ENCODE peak calls at places on chromosomes 12 and 14, in five cellular contexts. One of them, this sample, is unnamed.
A peak's percentile ranks its signal among the peaks of the same experiment; 100 is the strongest.

GRCh38 chr14:21133896-21134295 is 22.0 kb downstream of the OR5AU1 start:
- DNase-seq in globus pallidus: no peak
- DNase-seq in astrocyte of the spinal cord: no peak
- DNase-seq in uterus: no peak
- DNase-seq in naive thymus-derived CD8-positive, alpha-beta T cell: no peak
- DNase-seq in this sample: no peak

GRCh38 chr12:120546050-120546386 is 11.9 kb downstream of the RNF10 start:
- DNase-seq in globus pallidus: no peak
- DNase-seq in astrocyte of the spinal cord: no peak
- DNase-seq in uterus: no peak
- DNase-seq in naive thymus-derived CD8-positive, alpha-beta T cell: no peak
- DNase-seq in this sample: no peak

GRCh38 chr12:51687142-51687935 is 96.3 kb downstream of the SCN8A start:
- DNase-seq in globus pallidus: no peak
- DNase-seq in astrocyte of the spinal cord: peak; percentile 33
- DNase-seq in uterus: no peak
- DNase-seq in naive thymus-derived CD8-positive, alpha-beta T cell: no peak
- DNase-seq in this sample: peak; percentile 48

GRCh38 chr14:69606816-69607215 is 4.6 kb upstream of the SUSD6 start:
- DNase-seq in globus pallidus: no peak
- DNase-seq in astrocyte of the spinal cord: no peak
- DNase-seq in uterus: no peak
- DNase-seq in naive thymus-derived CD8-positive, alpha-beta T cell: no peak
- DNase-seq in this sample: no peak

GRCh38 chr14:76391981-76392690 is 16.2 kb downstream of the ESRRB start:
- DNase-seq in globus pallidus: no peak
- DNase-seq in astrocyte of the spinal cord: no peak
- DNase-seq in uterus: no peak
- DNase-seq in naive thymus-derived CD8-positive, alpha-beta T cell: no peak
- DNase-seq in this sample: no peak

GRCh38 chr14:57732886-57733285 is 133.0 kb downstream of the SLC35F4 start:
- DNase-seq in globus pallidus: no peak
- DNase-seq in astrocyte of the spinal cord: peak; percentile 56
- DNase-seq in uterus: no peak
- DNase-seq in naive thymus-derived CD8-positive, alpha-beta T cell: no peak
- DNase-seq in this sample: peak; percentile 31

GRCh38 chr14:102930753-102931579 is 8.5 kb downstream of the AMN start:
- DNase-seq in globus pallidus: no peak
- DNase-seq in astrocyte of the spinal cord: peak; percentile 48
- DNase-seq in uterus: no peak
- DNase-seq in naive thymus-derived CD8-positive, alpha-beta T cell: no peak
- DNase-seq in this sample: peak; percentile 58

GRCh38 chr12:19432309-19433170 is 6.8 kb upstream of the AEBP2 start:
- DNase-seq in globus pallidus: no peak
- DNase-seq in astrocyte of the spinal cord: no peak
- DNase-seq in uterus: no peak
- DNase-seq in naive thymus-derived CD8-positive, alpha-beta T cell: no peak
- DNase-seq in this sample: no peak

GRCh38 chr14:52279405-52279804 is 11.9 kb downstream of the PTGDR start:
- DNase-seq in globus pallidus: no peak
- DNase-seq in astrocyte of the spinal cord: peak; percentile 20
- DNase-seq in uterus: no peak
- DNase-seq in naive thymus-derived CD8-positive, alpha-beta T cell: no peak
- DNase-seq in this sample: peak; percentile 63

GRCh38 chr12:119729871-119730270 is 61.9 kb downstream of the PRKAB1 start:
- DNase-seq in globus pallidus: no peak
- DNase-seq in astrocyte of the spinal cord: no peak
- DNase-seq in uterus: no peak
- DNase-seq in naive thymus-derived CD8-positive, alpha-beta T cell: no peak
- DNase-seq in this sample: no peak

GRCh38 chr12:45183263-45183662 is 32.6 kb upstream of the ANO6 start:
- DNase-seq in globus pallidus: no peak
- DNase-seq in astrocyte of the spinal cord: peak; percentile 49
- DNase-seq in uterus: no peak
- DNase-seq in naive thymus-derived CD8-positive, alpha-beta T cell: no peak
- DNase-seq in this sample: peak; percentile 50

GRCh38 chr12:59370933-59371332 is 224.9 kb upstream of the SLC16A7 start:
- DNase-seq in globus pallidus: no peak
- DNase-seq in astrocyte of the spinal cord: no peak
- DNase-seq in uterus: no peak
- DNase-seq in naive thymus-derived CD8-positive, alpha-beta T cell: no peak
- DNase-seq in this sample: no peak

GRCh38 chr12:93536111-93536765 is 36.2 kb upstream of the SOCS2 start:
- DNase-seq in globus pallidus: no peak
- DNase-seq in astrocyte of the spinal cord: no peak
- DNase-seq in uterus: no peak
- DNase-seq in naive thymus-derived CD8-positive, alpha-beta T cell: no peak
- DNase-seq in this sample: no peak

GRCh38 chr14:39452680-39453079 is 20.4 kb upstream of the FBXO33 start:
- DNase-seq in globus pallidus: no peak
- DNase-seq in astrocyte of the spinal cord: no peak
- DNase-seq in uterus: no peak
- DNase-seq in naive thymus-derived CD8-positive, alpha-beta T cell: no peak
- DNase-seq in this sample: no peak

GRCh38 chr14:102249041-102249440 is 55.9 kb downstream of the MOK start:
- DNase-seq in globus pallidus: no peak
- DNase-seq in astrocyte of the spinal cord: peak; percentile 83
- DNase-seq in uterus: no peak
- DNase-seq in naive thymus-derived CD8-positive, alpha-beta T cell: no peak
- DNase-seq in this sample: peak; percentile 87

GRCh38 chr14:92939699-92940098 is 16.7 kb downstream of the CHGA start:
- DNase-seq in globus pallidus: no peak
- DNase-seq in astrocyte of the spinal cord: no peak
- DNase-seq in uterus: no peak
- DNase-seq in naive thymus-derived CD8-positive, alpha-beta T cell: no peak
- DNase-seq in this sample: no peak

GRCh38 chr12:106096376-106096775 is 42.4 kb downstream of the NUAK1 start:
- DNase-seq in globus pallidus: no peak
- DNase-seq in astrocyte of the spinal cord: peak; percentile 54
- DNase-seq in uterus: peak; percentile 56
- DNase-seq in naive thymus-derived CD8-positive, alpha-beta T cell: no peak
- DNase-seq in this sample: no peak

GRCh38 chr12:43807361-43807760 is 1.2 kb upstream of the TWF1 start:
- DNase-seq in globus pallidus: no peak
- DNase-seq in astrocyte of the spinal cord: no peak
- DNase-seq in uterus: no peak
- DNase-seq in naive thymus-derived CD8-positive, alpha-beta T cell: no peak
- DNase-seq in this sample: no peak

GRCh38 chr12:107515446-107515958 is 170.1 kb upstream of the PWP1 start:
- DNase-seq in globus pallidus: no peak
- DNase-seq in astrocyte of the spinal cord: peak; percentile 98
- DNase-seq in uterus: no peak
- DNase-seq in naive thymus-derived CD8-positive, alpha-beta T cell: no peak
- DNase-seq in this sample: peak; percentile 99